ENCODE peak calls at places on chromosomes 3 and 15, in four cellular contexts. S, P, Y and M are unnamed samples.

GRCh38 chr15:88609344-88609743 is 11.8 kb upstream of the AEN start:
- DNase-seq in S (no peak), Y (no peak), P (no peak), M (no peak)

GRCh38 chr15:47384316-47384715 is 333.0 kb upstream of the SEMA6D start:
- DNase-seq in S (no peak), P (no peak), Y (no peak), M (no peak)

GRCh38 chr3:162390891-162391290 is 894.3 kb downstream of the OTOL1 start:
- DNase-seq in Y (no peak), S (no peak), P (no peak), M (no peak)

GRCh38 chr15:72685925-72686794 is at the start of the genes BBS4 and HIGD2B:
- DNase-seq in Y (peak), S (peak), P (peak), M (peak)

GRCh38 chr15:63430766-63431451 is 49.3 kb upstream of the CA12 start:
- DNase-seq in Y (no peak), P (no peak), S (no peak), M (no peak)

GRCh38 chr3:190718097-190718496 is 144.4 kb downstream of the GMNC start:
- DNase-seq in S (no peak), P (no peak), Y (no peak), M (no peak)

GRCh38 chr3:186109897-186110803 is 1.3 kb upstream of the ETV5 start:
- DNase-seq in Y (no peak), S (peak), P (no peak), M (no peak)

GRCh38 chr15:41506796-41507341 is 6.8 kb downstream of the LTK start:
- DNase-seq in S (no peak), Y (no peak), P (no peak), M (no peak)

GRCh38 chr3:167675835-167676234 is 22.1 kb upstream of the WDR49 start:
- DNase-seq in S (no peak), P (no peak), Y (no peak), M (no peak)

GRCh38 chr3:128432898-128433629 is 33.6 kb downstream of the DNAJB8 start:
- DNase-seq in S (peak), Y (no peak), P (no peak), M (no peak)

GRCh38 chr3:196557236-196557635 is 11.1 kb downstream of the WDR53 start:
- DNase-seq in P (no peak), Y (no peak), S (no peak), M (no peak)

GRCh38 chr15:64197425-64197824 is 34.6 kb upstream of the PPIB start:
- DNase-seq in P (no peak), S (no peak), Y (no peak), M (no peak)

GRCh38 chr15:88383354-88383753 is 83.8 kb downstream of the MRPL46 start:
- DNase-seq in S (no peak), P (no peak), Y (no peak), M (no peak)

GRCh38 chr3:173733029-173733652 is 335.6 kb downstream of the NLGN1 start:
- DNase-seq in Y (no peak), P (no peak), S (no peak), M (no peak)
- TF ChIP-seq SPI1 in Y (no peak), P (no peak), S (no peak), M (no peak)

DNA sequence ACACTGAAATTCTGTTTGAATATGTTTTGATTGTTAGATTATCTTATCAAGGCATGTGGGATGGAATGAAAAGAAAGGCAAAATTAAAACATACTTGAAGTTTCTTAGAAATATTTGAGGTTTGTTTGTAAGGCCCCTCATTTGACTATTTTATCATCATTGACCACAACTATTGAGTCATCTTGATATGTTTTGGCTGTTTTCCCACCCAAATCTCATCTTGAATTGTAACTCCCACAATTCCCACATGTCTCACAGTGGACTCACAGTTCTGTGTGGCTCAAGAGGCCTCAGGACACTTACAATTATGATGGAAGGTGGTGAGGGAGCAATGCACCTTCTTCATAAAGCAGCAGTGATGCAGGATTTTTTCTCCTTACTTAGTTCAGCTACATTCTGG is 917.1 kb downstream of the PLOD2 start:
- DNase-seq in S (no peak), P (no peak), Y (no peak), M (no peak)
- TF ChIP-seq SPI1 in S (no peak), P (no peak), Y (no peak), M (no peak)

GRCh38 chr3:97510795-97511194 is 253.8 kb upstream of the ARL6 start:
- DNase-seq in S (no peak), Y (no peak), P (no peak), M (no peak)

DNA sequence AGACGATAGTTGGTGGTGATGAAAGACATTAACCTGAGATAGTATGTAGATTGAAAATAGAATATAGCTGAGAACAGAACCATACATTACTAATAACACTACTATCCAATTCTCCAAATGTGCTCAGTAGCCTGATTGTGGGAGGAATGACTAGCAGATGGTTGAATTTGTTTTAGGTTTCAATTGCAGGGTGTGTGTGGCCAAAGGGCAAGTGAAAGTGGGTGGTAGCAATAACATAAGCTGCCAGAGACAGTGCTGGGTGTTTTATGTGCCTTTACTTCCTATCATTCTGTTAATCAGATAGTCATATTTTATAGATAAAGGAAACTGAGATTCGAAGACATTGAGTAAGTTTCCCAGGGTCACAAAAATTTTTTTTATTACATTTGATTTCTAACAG is 249.5 kb upstream of the ARL6 start:
- DNase-seq in Y (no peak), S (no peak), P (no peak), M (no peak)
- TF ChIP-seq SPI1 in Y (no peak), S (no peak), P (no peak), M (no peak)

DNA sequence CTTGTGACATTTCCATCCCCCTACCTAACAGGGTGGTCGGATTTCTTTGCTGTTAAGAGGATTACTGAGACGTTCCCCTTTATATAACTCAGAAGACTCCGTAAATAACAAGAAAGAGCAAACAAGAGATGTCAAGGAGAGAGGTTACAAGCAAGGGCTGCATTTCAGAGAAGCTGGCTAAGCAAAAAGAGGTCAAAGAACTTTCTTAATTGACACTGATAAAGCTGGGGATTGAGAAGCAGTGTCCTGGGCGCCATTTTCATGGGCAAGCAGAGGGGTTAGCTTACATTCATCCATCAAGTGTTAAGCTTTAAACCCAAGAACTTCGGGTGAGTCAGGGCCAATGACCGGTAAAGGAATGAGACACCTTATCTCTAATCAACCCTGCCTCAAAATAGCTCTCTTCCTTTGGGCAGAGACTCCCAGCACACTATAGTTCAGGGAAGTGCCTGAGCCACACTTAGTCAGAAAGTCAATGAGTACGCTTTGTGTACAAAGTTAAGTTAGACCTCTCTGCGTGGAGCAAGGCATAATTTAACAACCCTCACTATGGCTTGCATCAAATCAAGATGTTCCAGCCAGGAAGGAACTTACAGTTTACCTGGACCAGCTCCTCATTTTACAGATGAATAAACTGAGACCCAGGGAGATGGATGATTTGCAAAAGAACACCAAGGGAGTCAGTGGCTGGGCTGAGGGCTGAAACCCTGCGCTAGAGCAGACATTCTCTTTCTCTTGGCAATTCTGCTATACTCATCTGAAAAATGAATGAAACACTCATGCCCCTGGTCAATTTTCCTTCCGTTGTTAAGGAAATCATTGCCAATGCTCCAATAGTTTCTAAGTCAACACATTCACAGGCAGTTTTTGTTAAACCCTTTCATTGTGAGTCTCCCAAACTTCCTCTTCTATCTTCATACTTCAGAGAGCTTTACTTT is 44.6 kb downstream of the CCNL1 start:
- DNase-seq in P (no peak), Y (no peak), S (peak), M (no peak)
- TF ChIP-seq SPI1 in P (no peak), Y (no peak), S (peak), M (no peak)

GRCh38 chr3:112126501-112126900 is 6.5 kb downstream of the GCSAM start:
- DNase-seq in P (no peak), Y (no peak), S (no peak), M (no peak)
- TF ChIP-seq SPI1 in P (no peak), Y (no peak), S (no peak), M (no peak)

GRCh38 chr3:119810018-119810435 is 28.1 kb downstream of the NR1I2 start:
- DNase-seq in P (peak), S (no peak), Y (peak), M (peak)
- TF ChIP-seq SPI1 in P (no peak), S (no peak), Y (no peak), M (no peak)

GRCh38 chr15:81227716-81228115 is 31.0 kb downstream of the IL16 start:
- DNase-seq in P (no peak), S (no peak), Y (no peak), M (no peak)
- TF ChIP-seq SPI1 in P (no peak), S (no peak), Y (no peak), M (no peak)

GRCh38 chr15:60649845-60650548 is 171.1 kb upstream of the ICE2 start:
- DNase-seq in Y (no peak), P (peak), S (no peak), M (no peak)
- TF ChIP-seq SPI1 in Y (no peak), P (no peak), S (no peak), M (no peak)

DNA sequence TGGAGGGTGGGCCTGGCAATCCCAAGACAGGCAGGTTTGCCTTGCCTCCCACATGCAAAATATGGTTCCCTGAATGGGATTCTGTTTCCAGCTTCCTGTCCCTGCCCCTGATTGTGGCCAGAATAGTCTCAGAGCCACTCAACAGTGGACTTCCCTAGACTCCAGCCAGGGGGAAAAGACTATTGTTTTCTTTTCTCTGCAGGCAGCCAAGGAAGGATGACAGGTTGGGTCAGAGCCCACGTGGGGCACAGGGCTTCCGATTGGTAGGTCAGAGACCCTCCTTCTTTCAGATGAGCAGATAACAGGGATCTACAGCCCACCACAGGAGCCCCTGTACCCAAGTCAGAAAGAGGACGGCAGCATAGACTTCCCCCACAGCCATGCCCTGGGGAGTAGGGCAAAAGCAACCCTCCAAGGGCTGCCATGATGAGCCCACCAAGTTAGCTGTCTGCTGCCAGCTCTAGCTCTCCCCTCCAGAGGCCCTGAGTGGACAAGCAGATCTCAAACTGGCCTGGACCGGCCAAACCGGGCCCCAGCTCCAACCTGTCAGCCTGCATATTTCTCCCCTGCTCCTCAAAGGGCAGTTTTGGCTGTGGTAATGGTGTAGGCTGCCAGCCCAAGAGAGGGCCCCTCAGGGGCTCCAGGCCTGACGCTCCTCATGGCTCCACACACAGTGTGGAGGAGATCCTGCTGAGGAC is 6.3 kb downstream of the TLR9 start:
- DNase-seq in P (no peak), Y (no peak), S (no peak), M (no peak)
- TF ChIP-seq SPI1 in P (no peak), Y (no peak), S (no peak), M (no peak)

GRCh38 chr15:84982301-84982920 is 755 bp downstream of the PDE8A start:
- DNase-seq in P (no peak), Y (no peak), S (peak), M (no peak)
- TF ChIP-seq SPI1 in P (no peak), Y (no peak), S (no peak), M (no peak)